ENCODE peak calls at places on chromosomes 5 and 9, in four cellular contexts. V is BE2C, B is RCC 7860, W is SJCRH30. K is an unnamed sample.

GRCh38 chr9:36486933-36487481 is 85.7 kb upstream of the MELK start:
- DNase-seq in V (peak; percentile 61), B (peak; percentile 20), W (peak; percentile 55), K (peak; percentile 70)

GRCh38 chr5:57383093-57383861 is 99.3 kb downstream of the ACTBL2 start:
- DNase-seq in V (peak; percentile 77), B (peak; percentile 81), W (peak; percentile 33), K (no peak)

GRCh38 chr5:120734033-120734432 is 269.9 kb downstream of the PRR16 start:
- DNase-seq in V (no peak), B (no peak), W (peak; percentile 3), K (no peak)

GRCh38 chr9:90915693-90916092 is 114.1 kb downstream of the SYK start:
- DNase-seq in V (peak; percentile 60), B (no peak), W (peak; percentile 37), K (no peak)

GRCh38 chr5:147567917-147568598 is 58.2 kb upstream of the DPYSL3 start:
- DNase-seq in V (no peak), B (peak; percentile 22), W (no peak), K (no peak)

GRCh38 chr9:19488721-19489120 is 79.9 kb downstream of the ACER2 start:
- DNase-seq in V (no peak), B (no peak), W (peak; percentile 58), K (no peak)

GRCh38 chr9:85522459-85523092 is 219.2 kb downstream of the AGTPBP1 start:
- DNase-seq in V (peak; percentile 58), B (no peak), W (no peak), K (no peak)

GRCh38 chr9:84917366-84918063 is 248.0 kb downstream of the NTRK2 start:
- DNase-seq in V (no peak), B (no peak), W (no peak), K (no peak)

GRCh38 chr5:90136952-90137528 is 272.5 kb downstream of the CETN3 start:
- DNase-seq in V (no peak), B (no peak), W (no peak), K (no peak)

GRCh38 chr5:135466178-135467050 is 14.3 kb upstream of the TIFAB start:
- DNase-seq in V (peak; percentile 83), B (peak; percentile 20), W (peak; percentile 72), K (peak; percentile 91)

GRCh38 chr9:121837113-121838010 is 185.9 kb downstream of the DAB2IP start:
- DNase-seq in V (no peak), B (no peak), W (no peak), K (no peak)

GRCh38 chr9:133955821-133956411 is 36.2 kb downstream of the VAV2 start:
- DNase-seq in V (peak; percentile 59), B (no peak), W (peak; percentile 67), K (no peak)